ENCODE peak calls at places on chromosomes 3 and 15, in four cellular contexts. L is A549, P is GM12878, U is K562. C is an unnamed sample. For H3K4me1, the result is how much of the 10 kb centered on the place peaks cover.

GRCh38 chr3:42130007-42130328 is 38.8 kb downstream of the TRAK1 start:
- DNase-seq in U (no peak), L (no peak), P (no peak), C (no peak)

GRCh38 chr15:98528056-98528725 is 120.1 kb upstream of the IGF1R start:
- DNase-seq in L (no peak), P (no peak), U (no peak), C (no peak)

GRCh38 chr3:170327040-170327808 is 30.3 kb upstream of the SKIL start:
- DNase-seq in L (no peak), P (no peak), U (no peak), C (peak)

GRCh38 chr15:82128401-82129143 is 82.8 kb upstream of the MEX3B start:
- DNase-seq in L (no peak), U (no peak), P (no peak), C (no peak)

GRCh38 chr15:87500240-87500639 is 756.3 kb downstream of the NTRK3 start:
- DNase-seq in P (no peak), U (no peak), L (no peak), C (no peak)

GRCh38 chr3:141057436-141057835 is 6.3 kb downstream of the SPSB4 start:
- DNase-seq in P (no peak), L (no peak), U (no peak), C (peak)

GRCh38 chr3:100189444-100189964 is 71.3 kb upstream of the TBC1D23 start:
- DNase-seq in U (no peak), P (no peak), L (no peak), C (peak)

GRCh38 chr3:184231671-184232070 is 2.3 kb downstream of the VWA5B2 start:
- DNase-seq in L (no peak), U (no peak), P (no peak), C (no peak)

GRCh38 chr3:130901463-130902204 is 7.8 kb downstream of the ATP2C1 start:
- DNase-seq in U (no peak), L (no peak), P (no peak), C (no peak)

GRCh38 chr3:129315386-129315991 is 36.8 kb downstream of the HMCES start:
- DNase-seq in U (peak), P (no peak), L (no peak), C (no peak)

GRCh38 chr15:83398591-83398990 is 48.5 kb upstream of the SH3GL3 start:
- DNase-seq in U (no peak), P (no peak), L (no peak), C (no peak)

GRCh38 chr3:9951962-9952805 is at the start of gene PRRT3:
- DNase-seq in L (no peak), P (no peak), U (peak), C (no peak)

GRCh38 chr3:169362261-169362660 is 301.3 kb downstream of the MECOM start:
- DNase-seq in L (no peak), P (no peak), U (no peak), C (no peak)

GRCh38 chr15:49637857-49638256 is 17.0 kb downstream of the DTWD1 start:
- DNase-seq in P (no peak), L (no peak), U (no peak), C (no peak)

GRCh38 chr15:41772720-41773331 is 1.5 kb upstream of the MAPKBP1 start:
- DNase-seq in P (peak), L (peak), U (peak), C (peak)

GRCh38 chr3:11539677-11540076 is 104.0 kb downstream of the VGLL4 start:
- DNase-seq in L (no peak), P (no peak), U (no peak), C (no peak)

GRCh38 chr3:185332026-185332735 is 30.8 kb upstream of the MAP3K13 start:
- DNase-seq in P (peak), U (no peak), L (no peak), C (no peak)

GRCh38 chr3:31575448-31575847 is 42.7 kb downstream of the STT3B start:
- DNase-seq in L (no peak), U (no peak), P (no peak), C (no peak)

GRCh38 chr15:87224409-87224808 is 1032.1 kb downstream of the NTRK3 start:
- DNase-seq in L (no peak), P (no peak), U (no peak), C (peak)

GRCh38 chr3:149975919-149976318 is 5.2 kb upstream of the PFN2 start:
- DNase-seq in U (no peak), P (no peak), L (no peak), C (no peak)

GRCh38 chr15:71052356-71052755 is 62.9 kb upstream of the THSD4 start:
- DNase-seq in L (no peak), P (no peak), U (no peak), C (no peak)

GRCh38 chr3:45105855-45106655 is 40.1 kb downstream of the CDCP1 start:
- DNase-seq in P (no peak), U (peak), L (no peak), C (no peak)

GRCh38 chr3:170064108-170064507 is 26.3 kb downstream of the GPR160 start:
- DNase-seq in P (no peak), U (no peak), L (no peak), C (no peak)

GRCh38 chr3:46667061-46667621 is 26.3 kb downstream of the ALS2CL start:
- DNase-seq in P (no peak), U (no peak), L (no peak), C (no peak)

GRCh38 chr15:73631915-73632669 is 1.1 kb downstream of the NPTN start:
- DNase-seq in L (peak), U (peak), P (no peak), C (no peak)

GRCh38 chr15:73628976-73629854 is 4.0 kb downstream of the NPTN start:
- DNase-seq in P (no peak), U (no peak), L (no peak), C (no peak)

GRCh38 chr15:73628102-73628501 is 5.1 kb downstream of the NPTN start:
- DNase-seq in P (no peak), U (no peak), L (no peak), C (no peak)

GRCh38 chr15:73630796-73631471 is 2.3 kb downstream of the NPTN start:
- DNase-seq in U (no peak), L (no peak), P (no peak), C (no peak)

GRCh38 chr15:73630030-73630429 is 3.2 kb downstream of the NPTN start:
- DNase-seq in L (no peak), P (no peak), U (no peak), C (no peak)
- H3K4me1 ChIP-seq in L (half or more), P (under half), U (under half), C (half or more)

GRCh38 chr15:69758291-69758771 is 305.7 kb downstream of the RPLP1 start:
- DNase-seq in L (no peak), P (no peak), U (no peak), C (peak)

GRCh38 chr15:69758810-69759410 is 306.3 kb downstream of the RPLP1 start:
- DNase-seq in U (no peak), L (no peak), P (peak), C (peak)

GRCh38 chr15:69762373-69763148 is 309.9 kb downstream of the RPLP1 start:
- DNase-seq in P (no peak), L (no peak), U (no peak), C (peak)

GRCh38 chr15:69760890-69761568 is 308.4 kb downstream of the RPLP1 start:
- DNase-seq in U (no peak), L (peak), P (peak), C (peak)

DNA sequence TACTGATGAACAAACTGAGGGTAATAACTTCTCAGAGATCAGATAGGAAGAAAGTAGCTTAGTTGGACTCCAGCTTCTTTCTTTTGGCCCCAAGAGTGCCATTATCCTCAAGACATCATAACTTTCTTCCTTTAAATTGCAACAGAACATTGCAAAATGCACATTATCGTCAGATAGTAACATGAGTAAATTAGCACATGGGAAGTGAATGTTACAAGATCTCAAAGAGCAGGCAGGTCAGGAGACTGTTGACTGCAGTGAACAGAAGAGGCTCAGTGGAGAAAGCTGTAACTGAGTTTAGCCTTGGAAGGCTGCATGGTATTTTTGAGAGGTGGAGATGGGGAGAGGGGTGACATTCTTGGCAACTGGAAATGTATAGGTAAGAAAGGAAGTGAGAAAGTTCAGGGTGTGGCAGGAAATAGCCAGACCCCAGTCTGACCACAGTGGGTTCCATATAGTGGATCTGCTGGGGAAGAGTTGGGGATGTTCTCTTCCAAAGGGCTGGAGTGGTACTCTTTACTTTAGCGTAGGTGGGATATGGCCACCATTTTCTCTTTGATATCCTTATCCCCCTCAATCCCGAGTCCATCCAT is 307.7 kb downstream of the RPLP1 start:
- DNase-seq in L (no peak), P (no peak), U (no peak), C (no peak)
- TF ChIP-seq EP300 in L (no peak), P (no peak), U (no peak), C (no peak)

GRCh38 chr3:71703796-71704195 is 21.4 kb downstream of the EIF4E3 start:
- DNase-seq in U (no peak), P (no peak), L (no peak), C (no peak)
- H3K4me1 ChIP-seq in U (under half), P (under half), L (under half), C (under half)

DNA sequence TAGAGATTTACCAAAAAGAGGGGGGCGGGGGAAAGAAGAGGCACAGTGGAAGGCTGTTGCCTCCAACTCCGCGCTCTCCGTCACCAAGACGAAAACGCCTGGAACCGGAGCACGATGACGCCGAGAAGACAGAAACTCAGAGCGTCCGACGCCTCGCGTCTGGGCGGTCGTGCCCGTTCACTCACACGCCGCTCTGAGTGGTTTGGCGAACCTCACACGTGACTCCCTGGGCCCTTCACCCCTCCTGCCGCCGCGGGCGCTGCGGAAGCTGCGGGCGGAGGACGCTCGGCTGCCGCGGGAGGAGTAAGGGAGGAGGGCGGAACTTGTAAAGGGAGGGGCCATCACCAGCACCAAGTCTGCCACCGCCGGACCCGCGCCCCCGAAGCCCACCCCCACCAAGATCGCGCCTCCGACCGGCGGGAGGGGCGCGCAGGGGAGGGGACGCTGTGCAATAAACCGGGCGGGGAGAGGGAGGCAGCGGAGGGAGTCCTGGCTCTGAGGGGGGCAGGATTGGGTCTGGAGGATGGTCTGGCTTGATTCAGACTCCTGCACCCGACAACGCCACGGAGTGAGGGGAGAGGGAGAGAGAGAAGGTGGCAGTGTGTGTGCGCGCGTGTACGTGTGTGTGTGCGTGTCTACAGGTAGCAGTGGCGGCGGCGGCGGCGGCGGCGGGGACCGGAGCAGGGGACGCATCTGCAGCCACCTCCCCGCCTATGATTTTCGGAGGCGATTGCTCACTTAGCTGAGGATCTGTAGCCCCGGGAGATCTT is 1.9 kb upstream of the NLGN1 start:
- DNase-seq in L (no peak), P (no peak), U (peak), C (peak)
- TF ChIP-seq EP300 in L (no peak), P (no peak), U (no peak), C (no peak)

GRCh38 chr3:123635220-123635619 is 50.4 kb upstream of the HACD2 start:
- DNase-seq in L (no peak), U (no peak), P (no peak), C (no peak)

GRCh38 chr3:123637131-123637530 is 52.3 kb upstream of the HACD2 start:
- DNase-seq in P (no peak), L (no peak), U (no peak), C (no peak)

GRCh38 chr3:123634149-123635051 is 49.5 kb upstream of the HACD2 start:
- DNase-seq in P (no peak), U (no peak), L (no peak), C (no peak)

GRCh38 chr3:123636431-123636841 is 51.6 kb upstream of the HACD2 start:
- DNase-seq in P (no peak), U (peak), L (no peak), C (no peak)

GRCh38 chr3:123635717-123636116 is 50.9 kb upstream of the HACD2 start:
- DNase-seq in L (no peak), P (no peak), U (no peak), C (no peak)
- H3K4me1 ChIP-seq in L (under half), P (under half), U (under half), C (half or more)

GRCh38 chr3:112000971-112001370 is 2.2 kb downstream of the TAGLN3 start:
- DNase-seq in L (no peak), U (no peak), P (no peak), C (peak)

GRCh38 chr3:112003321-112004080 is 4.8 kb downstream of the TAGLN3 start:
- DNase-seq in L (no peak), P (no peak), U (no peak), C (peak)

GRCh38 chr3:111999924-112000835 is 1.5 kb downstream of the TAGLN3 start:
- DNase-seq in U (no peak), P (no peak), L (no peak), C (peak)

GRCh38 chr3:112002458-112002971 is 3.8 kb downstream of the TAGLN3 start:
- DNase-seq in L (no peak), U (no peak), P (no peak), C (peak)

GRCh38 chr3:112001516-112001915 is 2.8 kb downstream of the TAGLN3 start:
- DNase-seq in L (no peak), P (no peak), U (no peak), C (peak)
- TF ChIP-seq EP300 in L (no peak), P (no peak), U (no peak), C (no peak)

DNA sequence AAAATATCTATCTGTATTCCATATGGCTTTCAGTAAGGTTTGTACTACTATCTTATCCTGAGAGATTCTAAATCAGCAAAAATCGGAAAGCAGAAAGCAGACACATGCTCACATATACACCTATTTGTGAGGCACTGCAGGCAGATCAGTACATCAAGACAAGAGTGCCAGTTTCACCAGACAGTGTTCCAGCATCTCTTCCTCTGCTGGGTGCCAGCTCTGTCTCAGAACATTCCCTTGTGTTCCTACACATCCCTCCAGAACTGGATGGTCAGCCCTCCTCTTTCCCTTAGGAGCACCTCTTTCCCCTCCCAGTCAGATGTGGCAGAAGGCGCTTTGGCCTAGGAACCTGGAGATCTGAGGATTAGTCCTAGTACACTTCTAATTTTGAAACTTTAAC is 121.3 kb upstream of the IL12A start:
- DNase-seq in U (no peak), P (no peak), L (no peak), C (no peak)
- H3K4me1 ChIP-seq in U (under half), P (under half), L (under half), C (half or more)

GRCh38 chr3:112399064-112399463 is 66.1 kb downstream of the CD200 start:
- DNase-seq in L (no peak), U (no peak), P (no peak), C (no peak)
- TF ChIP-seq EP300 in L (no peak), U (no peak), P (no peak), C (no peak)

GRCh38 chr15:96049323-96049722 is 281.2 kb upstream of the NR2F2 start:
- DNase-seq in L (no peak), P (no peak), U (no peak), C (peak)
- H3K4me1 ChIP-seq in L (under half), P (under half), U (under half), C (under half)